ENCODE peak calls at places on chromosomes 2 and 18, in seven cellular contexts. Y, D, V, H, K, Q and Z are unnamed samples.

GRCh38 chr18:63708650-63709049 is 5.9 kb downstream of the SERPINB11 start:
- DNase-seq in D (no peak), K (no peak), V (no peak), Q (no peak), H (no peak), Y (peak), Z (no peak)

GRCh38 chr18:35386600-35387366 is 9.6 kb upstream of the ZNF396 start:
- DNase-seq in D (peak), H (peak), V (no peak), Y (peak), K (peak), Q (peak), Z (peak)

GRCh38 chr2:178426388-178426787 is 24.6 kb downstream of the PRKRA start:
- DNase-seq in K (no peak), H (no peak), D (no peak), Q (no peak), Y (peak), V (no peak), Z (no peak)

GRCh38 chr2:141911485-141912066 is 219.2 kb downstream of the LRP1B start:
- DNase-seq in V (no peak), H (peak), Q (peak), D (no peak), K (no peak), Y (peak), Z (peak)

GRCh38 chr18:48727685-48728084 is 188.9 kb downstream of the CTIF start:
- DNase-seq in D (no peak), Y (peak), Q (no peak), K (no peak), H (no peak), V (no peak), Z (no peak)

GRCh38 chr2:191544511-191545062 is 133.3 kb upstream of the NABP1 start:
- DNase-seq in Q (no peak), D (no peak), H (peak), V (no peak), Y (no peak), K (no peak), Z (no peak)

GRCh38 chr18:9712130-9712577 is 4.1 kb downstream of the RAB31 start:
- DNase-seq in D (no peak), V (no peak), Y (no peak), Q (no peak), K (no peak), H (no peak), Z (no peak)

GRCh38 chr2:120861191-120861575 is 125.5 kb downstream of the GLI2 start:
- DNase-seq in D (no peak), V (peak), K (no peak), Q (no peak), Y (no peak), H (no peak), Z (no peak)

GRCh38 chr2:18516112-18516511 is 44.3 kb downstream of the RDH14 start:
- DNase-seq in V (no peak), Q (no peak), K (no peak), H (no peak), D (no peak), Y (no peak), Z (no peak)

GRCh38 chr18:65544701-65545100 is 206.1 kb upstream of the CDH7 start:
- DNase-seq in K (peak), H (no peak), D (no peak), Q (no peak), V (no peak), Y (no peak), Z (no peak)

GRCh38 chr18:38427234-38427633 is 861.6 kb upstream of the CELF4 start:
- DNase-seq in Q (peak), H (peak), V (no peak), Y (peak), D (no peak), K (no peak), Z (peak)

GRCh38 chr2:8015848-8016580 is 665.8 kb upstream of the ID2 start:
- DNase-seq in Q (no peak), H (no peak), D (no peak), V (no peak), K (no peak), Y (no peak), Z (no peak)

GRCh38 chr18:63508634-63509033 is 31.9 kb downstream of the SERPINB5 start:
- DNase-seq in K (no peak), Y (no peak), V (no peak), D (no peak), H (no peak), Q (no peak), Z (no peak)

GRCh38 chr2:70906439-70907018 is 29.2 kb upstream of the ATP6V1B1 start:
- DNase-seq in K (no peak), Y (no peak), Q (no peak), H (no peak), D (no peak), V (no peak), Z (no peak)

GRCh38 chr2:38909872-38910271 is 20.2 kb downstream of the ARHGEF33 start:
- DNase-seq in H (no peak), Q (no peak), Y (no peak), D (no peak), K (no peak), V (no peak), Z (no peak)

GRCh38 chr18:65091737-65092329 is 659.0 kb upstream of the CDH7 start:
- DNase-seq in V (no peak), D (no peak), Y (peak), Q (no peak), H (peak), K (peak), Z (peak)

GRCh38 chr2:159201321-159202063 is 85.0 kb downstream of the WDSUB1 start:
- DNase-seq in Q (no peak), H (no peak), Y (peak), V (no peak), D (no peak), K (no peak), Z (no peak)

GRCh38 chr2:166458682-166459081 is 35.4 kb downstream of the SCN7A start:
- DNase-seq in H (no peak), K (no peak), D (no peak), Y (no peak), Q (no peak), V (no peak), Z (no peak)

GRCh38 chr2:19299522-19299921 is 58.9 kb downstream of the OSR1 start:
- DNase-seq in Y (no peak), H (no peak), D (no peak), Q (no peak), K (no peak), V (no peak), Z (no peak)

GRCh38 chr2:101303688-101304087 is 4.8 kb downstream of the RNF149 start:
- DNase-seq in Q (no peak), V (no peak), K (no peak), Y (no peak), D (no peak), H (no peak), Z (no peak)

GRCh38 chr2:203905661-203906060 is 30.9 kb upstream of the ICOS start:
- DNase-seq in H (no peak), K (no peak), D (no peak), Q (no peak), Y (no peak), V (no peak), Z (no peak)

GRCh38 chr2:148888003-148888501 is 13.0 kb downstream of the KIF5C start:
- DNase-seq in V (no peak), Y (no peak), K (peak), H (peak), D (no peak), Q (peak), Z (no peak)

GRCh38 chr2:236512902-236513433 is 56.7 kb upstream of the ACKR3 start:
- DNase-seq in H (peak), D (peak), K (no peak), Y (peak), V (peak), Q (peak), Z (peak)

GRCh38 chr2:190343500-190344274 is at the start of gene INPP1:
- DNase-seq in D (peak), K (peak), H (peak), Y (peak), V (peak), Q (peak), Z (peak)

GRCh38 chr2:54757496-54757895 is 34.0 kb downstream of the EML6 start:
- DNase-seq in D (no peak), K (no peak), Y (peak), V (no peak), Q (peak), H (no peak), Z (peak)

GRCh38 chr18:70165936-70166335 is 39.6 kb downstream of the RTTN start:
- DNase-seq in Y (no peak), Q (no peak), V (no peak), H (no peak), K (no peak), D (no peak), Z (no peak)

GRCh38 chr2:220148849-220149248 is 521.4 kb downstream of the SLC4A3 start:
- DNase-seq in H (no peak), Y (no peak), D (no peak), V (no peak), K (no peak), Q (no peak), Z (no peak)

GRCh38 chr18:58284699-58285490 is 240.9 kb downstream of the NEDD4L start:
- DNase-seq in V (no peak), Y (no peak), Q (no peak), K (no peak), H (no peak), D (no peak), Z (no peak)

GRCh38 chr2:8193686-8194615 is 487.9 kb upstream of the ID2 start:
- DNase-seq in V (no peak), Y (no peak), H (peak), D (no peak), K (peak), Q (no peak), Z (peak)